ENCODE peak calls at places on chromosome 15, in six cellular contexts. S is AG20443; O is left cardiac atrium; H is H54; Z is Daoy; M is activated naive CD8-positive, alpha-beta T cell treated with anti-CD3 and anti-CD28 coated beads for 36 hours. V is an unnamed sample.
A peak's percentile ranks its signal among the peaks of the same experiment; 100 is the strongest.

GRCh38 chr15:66588537-66588936 is 22.7 kb upstream of the LCTL start:
- DNase-seq in S (no peak), O (no peak), H (no peak), Z (peak; percentile 39), M (no peak), V (no peak)

GRCh38 chr15:90706394-90707327 is 10.5 kb upstream of the BLM start:
- DNase-seq in S (no peak), O (no peak), H (no peak), Z (peak; percentile 41), M (no peak), V (no peak)

GRCh38 chr15:44443515-44443914 is 16.1 kb downstream of the CTDSPL2 start:
- DNase-seq in S (no peak), O (no peak), H (no peak), Z (no peak), M (no peak), V (no peak)

GRCh38 chr15:36075333-36075732 is 504.1 kb upstream of the CDIN1 start:
- DNase-seq in S (peak; percentile 35), O (no peak), H (no peak), Z (no peak), M (no peak), V (no peak)

GRCh38 chr15:74655424-74655823 is 39.8 kb downstream of the CLK3 start:
- DNase-seq in S (no peak), O (no peak), H (no peak), Z (peak; percentile 48), M (no peak), V (no peak)

GRCh38 chr15:63933522-63933921 is 99.8 kb upstream of the HERC1 start:
- DNase-seq in S (no peak), O (no peak), H (no peak), Z (peak; percentile 87), M (no peak), V (peak; percentile 50)

GRCh38 chr15:29143293-29143692 is 126.3 kb downstream of the NSMCE3 start:
- DNase-seq in S (no peak), O (no peak), H (no peak), Z (no peak), M (no peak), V (no peak)

GRCh38 chr15:69719527-69719926 is 266.9 kb downstream of the RPLP1 start:
- DNase-seq in S (no peak), O (no peak), H (no peak), Z (peak; percentile 77), M (peak; percentile 67), V (no peak)

GRCh38 chr15:80861776-80862175 is 82.6 kb downstream of the CEMIP start:
- DNase-seq in S (no peak), O (no peak), H (no peak), Z (no peak), M (no peak), V (no peak)

GRCh38 chr15:22866066-22866465 is 27.6 kb downstream of the NIPA2 start:
- DNase-seq in S (no peak), O (no peak), H (no peak), Z (no peak), M (no peak), V (peak; percentile 74)

GRCh38 chr15:87263296-87263695 is 993.2 kb downstream of the NTRK3 start:
- DNase-seq in S (no peak), O (no peak), H (no peak), Z (no peak), M (no peak), V (no peak)

GRCh38 chr15:58852347-58852746 is 81.1 kb downstream of the SLTM start:
- DNase-seq in S (no peak), O (no peak), H (no peak), Z (no peak), M (no peak), V (no peak)

GRCh38 chr15:26376243-26376642 is 396.6 kb downstream of the GABRB3 start:
- DNase-seq in S (no peak), O (no peak), H (no peak), Z (peak; percentile 40), M (no peak), V (no peak)

GRCh38 chr15:70104227-70104626 is 6.5 kb upstream of the TLE3 start:
- DNase-seq in S (no peak), O (no peak), H (no peak), Z (no peak), M (no peak), V (no peak)

GRCh38 chr15:40323953-40324937 is 753 bp downstream of the INAFM2 start:
- DNase-seq in S (no peak), O (peak; percentile 52), H (no peak), Z (peak; percentile 37), M (peak; percentile 43), V (no peak)

GRCh38 chr15:65082303-65082958 is 5.9 kb downstream of the KBTBD13 start:
- DNase-seq in S (no peak), O (no peak), H (no peak), Z (peak; percentile 44), M (peak; percentile 32), V (no peak)

GRCh38 chr15:90481023-90481422 is 48.7 kb upstream of the CRTC3 start:
- DNase-seq in S (no peak), O (no peak), H (no peak), Z (no peak), M (peak; percentile 24), V (no peak)

GRCh38 chr15:79430901-79431635 is 1.1 kb upstream of the MINAR1 start:
- DNase-seq in S (no peak), O (no peak), H (no peak), Z (no peak), M (no peak), V (no peak)

GRCh38 chr15:29734917-29735572 is 87.2 kb downstream of the TJP1 start:
- DNase-seq in S (no peak), O (no peak), H (no peak), Z (peak; percentile 78), M (no peak), V (peak; percentile 29)

GRCh38 chr15:72369964-72370363 is 5.8 kb downstream of the HEXA start:
- DNase-seq in S (no peak), O (no peak), H (no peak), Z (no peak), M (no peak), V (no peak)

GRCh38 chr15:70720228-70721016 is 42.9 kb downstream of the UACA start:
- DNase-seq in S (no peak), O (no peak), H (no peak), Z (no peak), M (no peak), V (no peak)

GRCh38 chr15:98525625-98526024 is 122.7 kb upstream of the IGF1R start:
- DNase-seq in S (peak; percentile 63), O (no peak), H (no peak), Z (no peak), M (no peak), V (no peak)

GRCh38 chr15:85048430-85048829 is 66.8 kb downstream of the PDE8A start:
- DNase-seq in S (no peak), O (no peak), H (no peak), Z (no peak), M (no peak), V (peak; percentile 22)

GRCh38 chr15:82414536-82415191 is 15.0 kb upstream of the GOLGA6L9 start:
- DNase-seq in S (no peak), O (no peak), H (no peak), Z (no peak), M (no peak), V (no peak)

GRCh38 chr15:37015476-37015875 is 84.9 kb downstream of the MEIS2 start:
- DNase-seq in S (peak; percentile 13), O (no peak), H (no peak), Z (no peak), M (no peak), V (no peak)

GRCh38 chr15:101180620-101181307 is 71.1 kb downstream of the CHSY1 start:
- DNase-seq in S (no peak), O (no peak), H (no peak), Z (no peak), M (no peak), V (no peak)

GRCh38 chr15:55669226-55669625 is 73.7 kb downstream of the PRTG start:
- DNase-seq in S (no peak), O (no peak), H (no peak), Z (no peak), M (no peak), V (no peak)

GRCh38 chr15:75639191-75639708 is 774 bp downstream of the IMP3 start:
- DNase-seq in S (no peak), O (no peak), H (no peak), Z (no peak), M (no peak), V (no peak)

GRCh38 chr15:91528811-91529210 is 324.7 kb upstream of the SLCO3A1 start:
- DNase-seq in S (no peak), O (no peak), H (no peak), Z (no peak), M (no peak), V (no peak)

GRCh38 chr15:97961067-97961954 is 808 bp downstream of the ARRDC4 start:
- DNase-seq in S (peak; percentile 38), O (peak; percentile 65), H (no peak), Z (peak; percentile 30), M (peak; percentile 27), V (no peak)

GRCh38 chr15:34049096-34049495 is 10.1 kb upstream of the AVEN start:
- DNase-seq in S (no peak), O (no peak), H (no peak), Z (peak; percentile 81), M (no peak), V (peak; percentile 91)

GRCh38 chr15:86197770-86198169 is 118.1 kb downstream of the AGBL1 start:
- DNase-seq in S (no peak), O (no peak), H (no peak), Z (no peak), M (no peak), V (no peak)

GRCh38 chr15:98807262-98807661 is 158.9 kb downstream of the IGF1R start:
- DNase-seq in S (peak; percentile 61), O (no peak), H (no peak), Z (no peak), M (no peak), V (peak; percentile 45)

GRCh38 chr15:89459271-89460038 is 36.9 kb downstream of the RHCG start:
- DNase-seq in S (no peak), O (no peak), H (no peak), Z (no peak), M (no peak), V (no peak)

GRCh38 chr15:51030649-51031316 is 63.9 kb downstream of the TNFAIP8L3 start:
- DNase-seq in S (peak; percentile 73), O (no peak), H (peak; percentile 42), Z (peak; percentile 84), M (no peak), V (peak; percentile 86)

GRCh38 chr15:58525926-58526538 is 94.2 kb downstream of the LIPC start:
- DNase-seq in S (no peak), O (no peak), H (no peak), Z (no peak), M (no peak), V (no peak)

GRCh38 chr15:67914537-67915373 is 74.9 kb upstream of the RNU6-1 start:
- DNase-seq in S (no peak), O (peak; percentile 57), H (no peak), Z (no peak), M (no peak), V (peak; percentile 16)

V was measured in brain microvascular endothelial cell.